ENCODE peak calls at places on chromosome 3, in nine cellular contexts. K is mammary epithelial cell, D is SK-N-SH, L is IMR-90, W is A549, T is body of pancreas, F is adrenal gland, U is tibial artery, M is PC-3. X is an unnamed sample.

GRCh38 chr3:132255041-132255745 is 62.0 kb upstream of the ACP3 start:
- DNase-seq in L (peak; percentile 90), K (peak; percentile 89), D (no peak), W (peak; percentile 58), U (no peak), T (no peak), F (no peak), M (peak; percentile 82), X (peak; percentile 47)

GRCh38 chr3:150216041-150216811 is 191.9 kb upstream of the TSC22D2 start:
- DNase-seq in W (no peak), M (peak; percentile 29), D (peak; percentile 32), L (peak; percentile 61), T (no peak), K (peak; percentile 56), F (no peak), U (peak; percentile 82), X (peak; percentile 94)

GRCh38 chr3:157274644-157275137 is 114.7 kb upstream of the CCNL1 start:
- DNase-seq in M (peak; percentile 83), W (no peak), L (no peak), U (no peak), F (no peak), T (no peak), D (no peak), K (peak; percentile 87), X (peak; percentile 25)

GRCh38 chr3:55165704-55166103 is 237.8 kb upstream of the LRTM1 start:
- DNase-seq in F (no peak), K (no peak), D (no peak), T (no peak), L (no peak), M (no peak), W (no peak), U (no peak), X (no peak)

GRCh38 chr3:173529062-173529711 is 131.6 kb downstream of the NLGN1 start:
- DNase-seq in L (peak; percentile 4), T (peak; percentile 26), M (peak; percentile 59), D (peak; percentile 11), K (peak; percentile 38), F (no peak), U (no peak), W (peak; percentile 42), X (peak; percentile 37)

GRCh38 chr3:185460719-185461350 is 38.0 kb downstream of the TMEM41A start:
- DNase-seq in U (no peak), T (no peak), M (peak; percentile 75), F (no peak), L (peak; percentile 34), D (peak; percentile 23), W (peak; percentile 26), K (peak; percentile 11), X (peak; percentile 56)

GRCh38 chr3:43755511-43756200 is 64.9 kb downstream of the ABHD5 start:
- DNase-seq in L (no peak), K (no peak), F (no peak), U (no peak), D (no peak), M (no peak), W (no peak), T (no peak), X (no peak)

GRCh38 chr3:196063456-196063855 is 18.4 kb downstream of the TFRC start:
- DNase-seq in M (no peak), K (no peak), T (no peak), W (no peak), D (no peak), L (peak; percentile 71), U (no peak), F (no peak), X (no peak)

GRCh38 chr3:117887896-117888295 is 1146.8 kb downstream of the IGSF11 start:
- DNase-seq in U (no peak), L (peak; percentile 67), M (no peak), K (no peak), W (no peak), F (no peak), T (no peak), D (no peak), X (no peak)

GRCh38 chr3:65714138-65714537 is 324.6 kb downstream of the MAGI1 start:
- DNase-seq in D (no peak), F (peak; percentile 30), W (peak; percentile 16), M (no peak), U (no peak), L (peak; percentile 75), K (no peak), T (no peak), X (no peak)

GRCh38 chr3:122356402-122356801 is 26.6 kb downstream of the MIX23 start:
- DNase-seq in K (peak; percentile 72), T (peak; percentile 70), D (peak; percentile 39), L (peak; percentile 54), W (peak; percentile 66), U (no peak), M (peak; percentile 76), F (peak; percentile 36), X (peak; percentile 46)

GRCh38 chr3:196096382-196096953 is 14.6 kb upstream of the TFRC start:
- DNase-seq in D (no peak), M (no peak), T (peak; percentile 20), U (peak; percentile 61), W (no peak), K (no peak), F (peak; percentile 27), L (no peak), X (no peak)

GRCh38 chr3:131907809-131908208 is 127.0 kb downstream of the CPNE4 start:
- DNase-seq in L (no peak), W (no peak), D (peak; percentile 1), K (no peak), F (no peak), T (no peak), U (no peak), M (no peak), X (peak; percentile 51)

GRCh38 chr3:76324101-76324500 is 538.8 kb upstream of the ZNF717 start:
- DNase-seq in U (no peak), L (peak; percentile 64), M (no peak), F (no peak), W (no peak), K (no peak), T (no peak), D (no peak), X (no peak)

GRCh38 chr3:23806322-23807160 is 786 bp downstream of the UBE2E1 start:
- DNase-seq in T (peak; percentile 19), F (no peak), D (peak; percentile 80), U (peak; percentile 23), M (no peak), L (no peak), W (no peak), K (no peak), X (peak; percentile 67)

GRCh38 chr3:74787008-74787407 is 172.5 kb upstream of the CNTN3 start:
- DNase-seq in L (no peak), F (no peak), D (peak; percentile 2), M (no peak), T (no peak), K (no peak), W (no peak), U (no peak), X (no peak)

GRCh38 chr3:194045289-194045688 is 90.7 kb upstream of the HES1 start:
- DNase-seq in F (no peak), M (no peak), T (no peak), U (no peak), L (no peak), W (no peak), K (no peak), D (no peak), X (no peak)

GRCh38 chr3:184450542-184450941 is 70.7 kb downstream of the CHRD start:
- DNase-seq in F (no peak), K (no peak), U (no peak), W (no peak), L (no peak), M (no peak), T (no peak), D (no peak), X (no peak)

GRCh38 chr3:112134335-112135124 is 1.5 kb upstream of the GCSAM start:
- DNase-seq in L (no peak), F (no peak), T (no peak), M (peak; percentile 40), K (peak; percentile 33), D (peak; percentile 13), U (no peak), W (no peak), X (no peak)

GRCh38 chr3:27533718-27534578 is 49.8 kb upstream of the SLC4A7 start:
- DNase-seq in M (peak; percentile 99), F (peak; percentile 59), W (peak; percentile 98), D (no peak), T (no peak), L (peak; percentile 99), K (peak; percentile 100), U (peak; percentile 77), X (peak; percentile 76)
- TF ChIP-seq CTCF in M (peak; percentile 42), F (peak; percentile 25), W (no peak), D (peak; percentile 64), T (no peak), L (peak; percentile 76), K (peak; percentile 68), U (peak; percentile 68), X (no peak)

DNA sequence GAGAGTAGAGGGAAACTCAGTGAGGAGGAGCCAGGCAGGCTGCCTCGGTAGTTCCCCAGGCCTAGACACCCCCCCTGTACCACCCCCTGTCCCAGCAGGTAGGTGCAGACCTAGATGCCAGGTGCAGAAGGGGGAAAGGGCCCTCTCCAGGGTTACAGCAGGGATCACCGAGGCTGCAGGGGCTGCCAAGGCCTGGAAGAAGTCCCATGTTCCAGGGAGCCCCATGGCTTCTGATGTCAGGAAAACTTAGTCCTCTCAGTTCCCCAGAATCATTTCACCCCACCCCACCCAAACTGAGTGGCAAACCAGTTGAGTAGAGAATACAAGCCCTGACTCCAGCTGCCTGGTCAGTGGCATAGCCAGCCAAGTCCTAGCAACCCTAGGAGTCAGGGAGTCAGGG is 7.4 kb upstream of the SEMA3B start:
- DNase-seq in T (no peak), M (no peak), W (no peak), K (no peak), F (peak; percentile 30), D (no peak), U (no peak), L (no peak), X (no peak)
- H3K4me1 ChIP-seq in T (peaks cover 51% of the 10 kb centered on the region), M (peaks cover 26% of the 10 kb centered on the region), W (peaks cover 45% of the 10 kb centered on the region), K (peaks cover 34% of the 10 kb centered on the region), F (peaks cover 55% of the 10 kb centered on the region), D (peaks cover 26% of the 10 kb centered on the region), U (peaks cover 63% of the 10 kb centered on the region), L (peaks cover 42% of the 10 kb centered on the region), X (peaks cover 14% of the 10 kb centered on the region)

DNA sequence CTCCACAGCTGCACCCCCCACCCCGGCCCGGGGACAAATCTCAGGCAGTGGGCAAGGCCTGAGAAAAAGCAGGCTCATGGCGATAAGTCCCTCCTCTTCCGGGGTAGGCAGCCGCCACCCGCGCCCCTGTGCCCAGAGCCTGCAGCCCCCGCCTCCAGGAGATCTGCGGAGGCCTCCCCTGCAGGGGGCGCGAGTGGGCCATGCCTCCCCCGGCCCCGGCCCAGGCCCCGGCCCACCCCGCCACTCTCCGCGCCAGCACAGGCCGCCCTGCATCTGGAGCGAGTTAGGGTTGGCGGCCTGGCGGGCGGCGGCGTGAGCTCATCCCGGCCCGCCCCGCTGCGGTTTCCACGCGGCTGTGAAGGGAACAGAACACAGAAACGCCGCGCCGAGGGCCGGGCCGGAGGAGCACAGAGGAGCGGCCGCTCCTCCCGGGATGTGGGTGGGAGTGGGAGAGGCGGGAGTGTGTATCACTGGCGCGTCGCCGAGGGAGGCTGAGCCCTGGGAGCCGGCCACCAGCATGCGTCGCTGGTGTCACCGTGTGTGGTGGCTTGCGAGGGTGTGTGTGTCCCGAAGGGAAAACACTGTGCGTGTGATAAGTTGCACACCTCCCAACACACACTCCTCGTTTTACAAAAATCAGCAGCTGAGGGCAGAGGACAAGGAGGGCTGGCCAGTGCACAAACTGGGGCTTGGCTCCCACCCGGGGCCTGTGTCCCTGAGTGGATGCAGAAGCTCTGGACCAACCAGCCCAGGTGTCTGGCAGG is 17.2 kb downstream of the MYL3 start:
- DNase-seq in D (peak; percentile 98), T (peak; percentile 82), F (peak; percentile 75), L (peak; percentile 57), M (peak; percentile 68), U (peak; percentile 70), K (peak; percentile 18), W (no peak), X (peak; percentile 68)
- TF ChIP-seq CTCF in D (peak; percentile 53), T (peak; percentile 59), F (peak; percentile 35), L (peak; percentile 44), M (peak; percentile 60), U (peak; percentile 52), K (no peak), W (no peak), X (peak; percentile 34)

GRCh38 chr3:41223078-41223477 is 23.8 kb downstream of the CTNNB1 start:
- DNase-seq in F (no peak), M (no peak), T (no peak), U (no peak), L (no peak), K (no peak), D (no peak), W (no peak), X (no peak)
- H3K4me1 ChIP-seq in F (peaks cover 55% of the 10 kb centered on the region), M (no peaks in the 10 kb centered on the region), T (peaks cover 43% of the 10 kb centered on the region), U (peaks cover 69% of the 10 kb centered on the region), L (peaks cover 14% of the 10 kb centered on the region), K (peaks cover 30% of the 10 kb centered on the region), D (peaks cover 10% of the 10 kb centered on the region), W (peaks cover 43% of the 10 kb centered on the region), X (no peaks in the 10 kb centered on the region)